ENCODE peak calls at places on chromosomes 7 and 10, in eight cellular contexts. N is ovary, S is breast epithelium, X is Peyer's patch, I is sigmoid colon, T is esophagus muscularis mucosa, F is GM12878, O is tibial nerve. A is an unnamed sample. For H3K36me3, the result is how much of the 10 kb centered on the place peaks cover.

GRCh38 chr7:55179897-55180682 is 161.3 kb downstream of the EGFR start:
- DNase-seq in N (no peak), S (no peak), X (no peak), I (no peak), T (no peak), F (no peak), O (no peak), A (no peak)

GRCh38 chr7:134954197-134955082 is 31.9 kb upstream of the AGBL3 start:
- DNase-seq in N (no peak), S (no peak), X (no peak), I (no peak), T (no peak), F (peak), O (no peak), A (no peak)

GRCh38 chr7:21508538-21508937 is 34.3 kb upstream of the DNAH11 start:
- DNase-seq in N (no peak), S (no peak), X (no peak), I (no peak), T (no peak), F (no peak), O (no peak), A (no peak)

GRCh38 chr7:99365318-99366141 is 9.0 kb upstream of the ARPC1B start:
- DNase-seq in N (no peak), S (no peak), X (peak), I (no peak), T (no peak), F (no peak), O (no peak), A (no peak)

GRCh38 chr10:94146746-94147145 is 153.0 kb downstream of the PLCE1 start:
- DNase-seq in N (no peak), S (no peak), X (no peak), I (no peak), T (peak), F (no peak), O (no peak), A (no peak)

GRCh38 chr7:48691788-48692187 is 232.6 kb upstream of the CDC14C start:
- DNase-seq in N (no peak), S (no peak), X (no peak), I (no peak), T (no peak), F (no peak), O (no peak), A (no peak)

GRCh38 chr10:106506509-106507265 is 657.8 kb downstream of the SORCS1 start:
- DNase-seq in N (no peak), S (no peak), X (no peak), I (no peak), T (no peak), F (no peak), O (no peak), A (no peak)

GRCh38 chr7:79272066-79272669 is 181.3 kb downstream of the MAGI2 start:
- DNase-seq in N (no peak), S (no peak), X (no peak), I (no peak), T (no peak), F (no peak), O (no peak), A (no peak)

GRCh38 chr7:107995184-107996071 is 7.5 kb downstream of the LAMB1 start:
- DNase-seq in N (no peak), S (no peak), X (no peak), I (peak), T (no peak), F (no peak), O (peak), A (no peak)

GRCh38 chr7:36360244-36360643 is 29.4 kb upstream of the ANLN start:
- DNase-seq in N (no peak), S (no peak), X (no peak), I (no peak), T (no peak), F (no peak), O (no peak), A (no peak)

GRCh38 chr10:122089343-122090015 is 100.5 kb downstream of the TACC2 start:
- DNase-seq in N (no peak), S (no peak), X (peak), I (no peak), T (no peak), F (no peak), O (no peak), A (no peak)

GRCh38 chr10:126946746-126947145 is 41.5 kb downstream of the DOCK1 start:
- DNase-seq in N (no peak), S (peak), X (no peak), I (no peak), T (no peak), F (no peak), O (no peak), A (no peak)

GRCh38 chr7:13217762-13218161 is 530.3 kb downstream of the ARL4A start:
- DNase-seq in N (no peak), S (no peak), X (no peak), I (no peak), T (no peak), F (no peak), O (no peak), A (no peak)

GRCh38 chr10:126375926-126376554 is 12.2 kb downstream of the ADAM12 start:
- DNase-seq in N (no peak), S (no peak), X (no peak), I (no peak), T (no peak), F (no peak), O (no peak), A (no peak)

GRCh38 chr10:35232509-35232908 is 103.8 kb upstream of the CCNY start:
- DNase-seq in N (no peak), S (no peak), X (no peak), I (no peak), T (peak), F (no peak), O (no peak), A (no peak)

GRCh38 chr7:139659922-139660316 is 117.9 kb downstream of the HIPK2 start:
- DNase-seq in N (no peak), S (no peak), X (no peak), I (no peak), T (no peak), F (no peak), O (no peak), A (no peak)

GRCh38 chr10:121886181-121886580 is 41.6 kb downstream of the ATE1 start:
- DNase-seq in N (no peak), S (no peak), X (no peak), I (no peak), T (no peak), F (no peak), O (no peak), A (no peak)

GRCh38 chr10:46288601-46289206 is 1.9 kb downstream of the ANTXRL start:
- DNase-seq in N (no peak), S (no peak), X (peak), I (no peak), T (no peak), F (no peak), O (no peak), A (no peak)

GRCh38 chr7:157384301-157384700 is 47.5 kb downstream of the DNAJB6 start:
- DNase-seq in N (no peak), S (no peak), X (peak), I (no peak), T (no peak), F (no peak), O (no peak), A (no peak)

GRCh38 chr10:119659951-119660350 is 8.8 kb downstream of the BAG3 start:
- DNase-seq in N (no peak), S (no peak), X (no peak), I (peak), T (no peak), F (no peak), O (no peak), A (peak)

GRCh38 chr7:26398436-26399308 is 107.0 kb downstream of the SNX10 start:
- DNase-seq in N (peak), S (peak), X (peak), I (peak), T (no peak), F (peak), O (peak), A (peak)

GRCh38 chr10:100986952-100987684 is at the start of the genes MRPL43 and TWNK:
- DNase-seq in N (peak), S (peak), X (peak), I (peak), T (peak), F (no peak), O (peak), A (peak)
- TF ChIP-seq POLR2A in N (peak), S (peak), X (peak), I (peak), T (no peak), F (peak), O (peak), A (peak)

GRCh38 chr7:10720042-10720441 is 253.6 kb upstream of the PHF14 start:
- DNase-seq in N (no peak), S (no peak), X (no peak), I (no peak), T (no peak), F (no peak), O (no peak), A (no peak)
- TF ChIP-seq CTCF in N (no peak), S (no peak), X (no peak), I (no peak), T (no peak), F (no peak), O (no peak), A (no peak)

GRCh38 chr7:158924956-158925355 is 68.6 kb downstream of the DYNC2I1 start:
- DNase-seq in N (no peak), S (no peak), X (no peak), I (no peak), T (no peak), F (no peak), O (no peak), A (no peak)

GRCh38 chr7:158917818-158918217 is 61.5 kb downstream of the DYNC2I1 start:
- DNase-seq in N (no peak), S (no peak), X (no peak), I (no peak), T (no peak), F (no peak), O (no peak), A (no peak)

GRCh38 chr7:158923928-158924511 is 67.7 kb downstream of the DYNC2I1 start:
- DNase-seq in N (no peak), S (no peak), X (no peak), I (no peak), T (no peak), F (no peak), O (no peak), A (no peak)

DNA sequence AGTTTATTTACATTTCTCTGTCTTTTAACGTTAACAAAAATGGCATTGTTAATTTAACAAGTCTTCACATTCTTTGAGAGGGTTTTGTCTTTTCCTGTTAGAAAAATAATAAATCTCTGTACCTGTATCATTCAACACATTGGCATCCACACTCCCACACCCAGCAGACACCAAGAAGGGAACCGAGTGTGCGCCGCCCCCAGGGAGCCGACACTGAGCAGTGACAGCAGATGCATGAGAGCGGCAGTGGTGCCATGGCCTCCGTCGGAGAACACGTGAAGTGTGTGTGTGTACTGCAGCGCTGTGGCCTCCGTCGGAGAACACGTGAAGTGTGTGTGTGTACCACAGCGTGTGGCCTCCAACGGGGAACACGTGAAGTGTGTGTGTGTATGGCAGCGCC is 63.3 kb downstream of the DYNC2I1 start:
- DNase-seq in N (no peak), S (no peak), X (no peak), I (no peak), T (no peak), F (no peak), O (no peak), A (no peak)
- H3K36me3 ChIP-seq in N (under half), S (under half), X (under half), I (half or more), T (half or more), F (under half), O (under half), A (under half)

GRCh38 chr7:118183586-118184391 is at the start of gene LSM8:
- DNase-seq in N (peak), S (peak), X (peak), I (peak), T (peak), F (peak), O (peak), A (peak)

GRCh38 chr7:118184392-118184899 is 482 bp downstream of the LSM8 start:
- DNase-seq in N (no peak), S (no peak), X (no peak), I (no peak), T (no peak), F (no peak), O (no peak), A (no peak)

GRCh38 chr7:118185163-118185860 is 1.3 kb downstream of the LSM8 start:
- DNase-seq in N (no peak), S (no peak), X (no peak), I (no peak), T (no peak), F (no peak), O (no peak), A (no peak)

GRCh38 chr7:118183254-118183585 is 744 bp upstream of the LSM8 start:
- DNase-seq in N (no peak), S (no peak), X (no peak), I (no peak), T (no peak), F (no peak), O (no peak), A (no peak)

DNA sequence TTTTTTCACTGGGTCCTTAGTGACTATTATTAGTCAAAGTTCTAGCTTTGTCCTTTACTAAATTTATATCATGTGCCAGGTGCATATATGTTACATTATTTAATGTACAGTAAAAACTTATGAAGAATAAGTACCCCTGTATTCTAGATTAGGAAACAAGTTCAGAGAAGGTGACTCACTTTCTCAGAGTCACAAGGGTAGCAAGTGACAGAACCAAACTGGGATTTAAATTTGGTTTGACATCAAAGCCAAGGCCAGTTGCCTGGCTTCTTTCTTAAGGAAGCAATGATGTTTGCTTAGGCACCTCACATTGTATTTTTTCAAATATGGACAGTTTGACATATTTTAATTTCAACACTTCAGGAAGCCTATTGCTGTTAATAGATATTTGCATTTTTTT is 2.5 kb downstream of the LSM8 start:
- DNase-seq in N (no peak), S (no peak), X (no peak), I (no peak), T (no peak), F (no peak), O (no peak), A (no peak)
- TF ChIP-seq POLR2A in N (no peak), S (no peak), X (no peak), I (no peak), T (no peak), F (no peak), O (no peak), A (no peak)

DNA sequence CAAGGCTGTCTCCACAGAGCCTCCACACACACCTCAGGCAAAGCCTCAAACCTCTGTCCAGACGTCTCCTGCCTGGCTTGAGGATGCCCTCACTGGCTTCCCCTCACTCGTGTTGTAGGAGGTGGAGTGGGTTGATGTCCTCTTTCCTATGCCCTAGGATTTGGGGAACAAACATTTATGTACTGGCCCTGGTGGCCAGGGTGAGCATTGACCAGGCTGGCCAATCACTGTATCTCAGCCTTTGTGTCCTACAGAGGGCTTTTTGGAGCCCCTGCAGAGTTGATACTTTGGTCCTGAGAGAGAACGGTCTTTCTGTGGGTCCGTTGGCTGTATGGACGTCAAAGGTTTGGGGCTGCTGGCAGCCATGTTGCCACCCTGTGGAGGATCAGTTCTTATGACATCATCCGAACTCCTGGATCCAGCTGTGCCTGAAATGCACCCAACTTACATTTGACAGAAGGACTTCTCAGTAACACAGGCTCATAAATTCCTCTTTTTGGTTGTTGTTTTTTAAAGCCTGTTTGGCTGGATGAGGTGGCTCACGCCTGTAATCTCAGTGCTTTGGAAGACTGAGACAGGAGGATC is 2.3 kb upstream of the GRID2IP start:
- DNase-seq in N (no peak), S (no peak), X (no peak), I (no peak), T (no peak), F (no peak), O (no peak), A (no peak)
- TF ChIP-seq CTCF in N (no peak), S (no peak), X (no peak), I (no peak), T (no peak), F (no peak), O (no peak), A (no peak)